ENCODE peak calls at places on chromosomes 1 and 21, in five cellular contexts. One of them, this sample, is unnamed.

GRCh38 chr1:211613108-211613947 is 34.4 kb upstream of the SLC30A1 start:
- DNase-seq in astrocyte: peak; percentile 88
- DNase-seq in left ventricle myocardium inferior: peak; percentile 74
- DNase-seq in esophagus muscularis mucosa: peak; percentile 97
- DNase-seq in lower lobe of right lung: peak; percentile 84
- DNase-seq in this sample: peak; percentile 87

GRCh38 chr1:245788269-245788668 is 633.5 kb downstream of the KIF26B start:
- DNase-seq in astrocyte: peak; percentile 99
- DNase-seq in esophagus muscularis mucosa: no peak
- DNase-seq in lower lobe of right lung: no peak
- DNase-seq in left ventricle myocardium inferior: no peak
- DNase-seq in this sample: no peak

GRCh38 chr1:233252436-233252835 is 43.1 kb downstream of the PCNX2 start:
- DNase-seq in lower lobe of right lung: peak; percentile 53
- DNase-seq in esophagus muscularis mucosa: no peak
- DNase-seq in astrocyte: no peak
- DNase-seq in left ventricle myocardium inferior: no peak
- DNase-seq in this sample: peak; percentile 36

GRCh38 chr1:17046043-17046657 is 7.7 kb downstream of the SDHB start:
- DNase-seq in left ventricle myocardium inferior: no peak
- DNase-seq in lower lobe of right lung: no peak
- DNase-seq in esophagus muscularis mucosa: no peak
- DNase-seq in astrocyte: peak; percentile 47
- DNase-seq in this sample: no peak

GRCh38 chr1:235102993-235103411 is 25.6 kb downstream of the TOMM20 start:
- DNase-seq in astrocyte: no peak
- DNase-seq in left ventricle myocardium inferior: no peak
- DNase-seq in esophagus muscularis mucosa: no peak
- DNase-seq in lower lobe of right lung: no peak
- DNase-seq in this sample: no peak

GRCh38 chr21:15526793-15527192 is 203.0 kb upstream of the USP25 start:
- DNase-seq in astrocyte: no peak
- DNase-seq in esophagus muscularis mucosa: no peak
- DNase-seq in left ventricle myocardium inferior: no peak
- DNase-seq in lower lobe of right lung: no peak
- DNase-seq in this sample: no peak

GRCh38 chr1:9929431-9930385 is 13.5 kb downstream of the LZIC start:
- DNase-seq in lower lobe of right lung: no peak
- DNase-seq in esophagus muscularis mucosa: no peak
- DNase-seq in left ventricle myocardium inferior: no peak
- DNase-seq in astrocyte: no peak
- DNase-seq in this sample: no peak

GRCh38 chr1:110356379-110356778 is 17.2 kb downstream of the RBM15 start:
- DNase-seq in esophagus muscularis mucosa: no peak
- DNase-seq in lower lobe of right lung: no peak
- DNase-seq in left ventricle myocardium inferior: no peak
- DNase-seq in astrocyte: no peak
- DNase-seq in this sample: no peak

GRCh38 chr1:227903614-227904501 is 43.9 kb downstream of the WNT9A start:
- DNase-seq in lower lobe of right lung: peak; percentile 39
- DNase-seq in esophagus muscularis mucosa: no peak
- DNase-seq in astrocyte: no peak
- DNase-seq in left ventricle myocardium inferior: no peak
- DNase-seq in this sample: no peak

GRCh38 chr1:223702735-223703667 is 9.3 kb upstream of the CAPN2 start:
- DNase-seq in left ventricle myocardium inferior: no peak
- DNase-seq in esophagus muscularis mucosa: no peak
- DNase-seq in astrocyte: peak; percentile 66
- DNase-seq in lower lobe of right lung: no peak
- DNase-seq in this sample: no peak

GRCh38 chr21:32065654-32066053 is 192.8 kb downstream of the HUNK start:
- DNase-seq in astrocyte: no peak
- DNase-seq in left ventricle myocardium inferior: no peak
- DNase-seq in esophagus muscularis mucosa: no peak
- DNase-seq in lower lobe of right lung: no peak
- DNase-seq in this sample: no peak
- H3K4me3 ChIP-seq in astrocyte: no peak overlapping the region
- H3K4me3 ChIP-seq in left ventricle myocardium inferior: no peak overlapping the region
- H3K4me3 ChIP-seq in esophagus muscularis mucosa: no peak overlapping the region
- H3K4me3 ChIP-seq in lower lobe of right lung: no peak overlapping the region
- H3K4me3 ChIP-seq in this sample: no peak overlapping the region

GRCh38 chr1:213194383-213194782 is 143.3 kb downstream of the RPS6KC1 start:
- DNase-seq in left ventricle myocardium inferior: no peak
- DNase-seq in lower lobe of right lung: no peak
- DNase-seq in esophagus muscularis mucosa: no peak
- DNase-seq in astrocyte: no peak
- DNase-seq in this sample: no peak
- TF ChIP-seq CTCF in left ventricle myocardium inferior: no peak
- TF ChIP-seq CTCF in lower lobe of right lung: no peak
- TF ChIP-seq CTCF in esophagus muscularis mucosa: no peak
- TF ChIP-seq CTCF in astrocyte: no peak
- TF ChIP-seq CTCF in this sample: no peak

GRCh38 chr1:145956776-145957442 is 908 bp downstream of the LIX1L start:
- DNase-seq in astrocyte: peak; percentile 36
- DNase-seq in esophagus muscularis mucosa: no peak
- DNase-seq in left ventricle myocardium inferior: peak; percentile 31
- DNase-seq in lower lobe of right lung: no peak
- DNase-seq in this sample: peak; percentile 50
- H3K27ac ChIP-seq in astrocyte: peak overlapping the region; percentile 83
- H3K27ac ChIP-seq in esophagus muscularis mucosa: peak overlapping the region; percentile 100
- H3K27ac ChIP-seq in left ventricle myocardium inferior: peak overlapping the region; percentile 98
- H3K27ac ChIP-seq in lower lobe of right lung: peak overlapping the region; percentile 96
- H3K27ac ChIP-seq in this sample: peak overlapping the region; percentile 93

DNA sequence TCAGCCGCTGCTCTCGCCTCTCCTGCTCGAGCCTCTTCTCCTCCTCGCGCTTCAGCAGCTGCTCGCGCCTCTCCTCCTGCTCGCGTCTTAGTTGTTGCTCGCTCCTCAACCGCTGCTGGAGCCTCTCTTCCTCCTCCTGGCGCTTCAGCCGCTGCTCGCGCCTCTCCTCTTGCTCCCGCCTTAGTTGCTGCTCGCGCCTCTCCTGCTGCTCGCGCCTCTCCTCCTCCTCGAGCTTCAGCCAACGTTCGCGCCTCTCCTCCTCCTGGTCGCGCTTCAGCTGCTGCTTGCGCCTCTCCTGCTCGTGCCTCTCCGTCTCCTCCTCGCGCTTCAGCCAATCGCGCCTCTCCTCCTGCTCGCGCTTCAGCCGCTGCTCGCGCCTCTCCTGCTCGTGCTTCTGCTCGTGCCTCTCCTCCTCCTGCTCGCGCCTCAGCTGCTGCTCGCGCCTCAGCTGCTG is 3.7 kb downstream of the TCHH start:
- DNase-seq in esophagus muscularis mucosa: no peak
- DNase-seq in astrocyte: peak; percentile 49
- DNase-seq in lower lobe of right lung: no peak
- DNase-seq in left ventricle myocardium inferior: no peak
- DNase-seq in this sample: no peak
- H3K4me3 ChIP-seq in esophagus muscularis mucosa: peak overlapping the region; percentile 52
- H3K4me3 ChIP-seq in astrocyte: peak overlapping the region; percentile 56
- H3K4me3 ChIP-seq in lower lobe of right lung: peak overlapping the region; percentile 61
- H3K4me3 ChIP-seq in left ventricle myocardium inferior: peak overlapping the region; percentile 67
- H3K4me3 ChIP-seq in this sample: peak overlapping the region; percentile 45

GRCh38 chr1:163365186-163365585 is 43.4 kb downstream of the NUF2 start:
- DNase-seq in esophagus muscularis mucosa: no peak
- DNase-seq in lower lobe of right lung: no peak
- DNase-seq in astrocyte: no peak
- DNase-seq in left ventricle myocardium inferior: no peak
- DNase-seq in this sample: no peak
- TF ChIP-seq CTCF in esophagus muscularis mucosa: no peak
- TF ChIP-seq CTCF in lower lobe of right lung: no peak
- TF ChIP-seq CTCF in astrocyte: no peak
- TF ChIP-seq CTCF in left ventricle myocardium inferior: no peak
- TF ChIP-seq CTCF in this sample: no peak